ENCODE peak calls at places on chromosome 17, in four cellular contexts. P is tibial nerve; A is stimulated activated CD4-positive, alpha-beta T cell treated with anti-CD3 and anti-CD28 coated beads, TNF-alpha, amount 100 ng/mL, for 1 hour; O is activated gamma-delta T cell treated with Interleukin-2 at 50 U/mL for 16 hours. K is an unnamed sample.

GRCh38 chr17:59828478-59828760 is 64.3 kb downstream of the TUBD1 start:
- DNase-seq in P (no peak), A (no peak), O (no peak), K (peak)

GRCh38 chr17:43545383-43545632 is 832 bp downstream of the ETV4 start:
- DNase-seq in P (no peak), A (no peak), O (no peak), K (no peak)

GRCh38 chr17:64006361-64007088 is 8.4 kb downstream of the PRR29 start:
- DNase-seq in P (no peak), A (no peak), O (no peak), K (no peak)

GRCh38 chr17:5584971-5585794 is 874 bp upstream of the NLRP1 start:
- DNase-seq in P (no peak), A (no peak), O (no peak), K (peak)

GRCh38 chr17:29136998-29137730 is 43.0 kb downstream of the MYO18A start:
- DNase-seq in P (no peak), A (no peak), O (no peak), K (peak)

GRCh38 chr17:41333098-41333497 is 17.5 kb downstream of the KRT33A start:
- DNase-seq in P (no peak), A (no peak), O (no peak), K (no peak)

GRCh38 chr17:39740357-39741111 is 2.8 kb downstream of the GRB7 start:
- DNase-seq in P (no peak), A (no peak), O (no peak), K (no peak)

GRCh38 chr17:77394540-77395295 is 253.9 kb downstream of the SEC14L1 start:
- DNase-seq in P (no peak), A (no peak), O (no peak), K (no peak)

GRCh38 chr17:50925296-50925891 is 59.2 kb upstream of the TOB1 start:
- DNase-seq in P (no peak), A (no peak), O (no peak), K (no peak)

GRCh38 chr17:43817826-43818225 is 15.1 kb downstream of the MPP3 start:
- DNase-seq in P (no peak), A (no peak), O (no peak), K (no peak)

GRCh38 chr17:4043862-4044261 is 79.6 kb upstream of the ATP2A3 start:
- DNase-seq in P (no peak), A (peak), O (peak), K (no peak)

GRCh38 chr17:68953340-68953997 is 1.7 kb downstream of the ABCA8 start:
- DNase-seq in P (no peak), A (no peak), O (no peak), K (no peak)

GRCh38 chr17:10777131-10777805 is 26.6 kb downstream of the TMEM238L start:
- DNase-seq in P (no peak), A (no peak), O (no peak), K (no peak)

GRCh38 chr17:42795465-42795864 is 3.0 kb downstream of the COA3 start:
- DNase-seq in P (no peak), A (no peak), O (no peak), K (no peak)

GRCh38 chr17:58764373-58764772 is 8.7 kb downstream of the PPM1E start:
- DNase-seq in P (no peak), A (no peak), O (no peak), K (no peak)

GRCh38 chr17:77466140-77466539 is 325.4 kb downstream of the SEC14L1 start:
- DNase-seq in P (no peak), A (no peak), O (no peak), K (no peak)

GRCh38 chr17:62653831-62654829 is 26.7 kb downstream of the MRC2 start:
- DNase-seq in P (peak), A (no peak), O (no peak), K (no peak)

GRCh38 chr17:66675991-66676371 is 158.9 kb upstream of the CACNG5 start:
- DNase-seq in P (peak), A (no peak), O (no peak), K (no peak)

GRCh38 chr17:72390675-72391501 is 270.1 kb downstream of the SOX9 start:
- DNase-seq in P (no peak), A (no peak), O (no peak), K (peak)

GRCh38 chr17:48593126-48593829 is at the start of gene HOXB5:
- DNase-seq in P (no peak), A (no peak), O (no peak), K (no peak)

GRCh38 chr17:51091635-51092034 is 29.0 kb downstream of the SPAG9 start:
- DNase-seq in P (no peak), A (no peak), O (no peak), K (no peak)

GRCh38 chr17:81142301-81143199 is 22.8 kb upstream of the PVALEF start:
- DNase-seq in P (peak), A (peak), O (peak), K (peak)

GRCh38 chr17:7740481-7741001 is 23.0 kb downstream of the DNAH2 start:
- DNase-seq in P (no peak), A (no peak), O (no peak), K (no peak)

GRCh38 chr17:72376486-72377345 is 255.9 kb downstream of the SOX9 start:
- DNase-seq in P (no peak), A (no peak), O (no peak), K (no peak)

GRCh38 chr17:75476274-75476673 is 19.8 kb downstream of the TMEM94 start:
- DNase-seq in P (no peak), A (no peak), O (no peak), K (no peak)

GRCh38 chr17:45230787-45231480 is 9.2 kb downstream of the FMNL1 start:
- DNase-seq in P (no peak), A (no peak), O (no peak), K (no peak)

GRCh38 chr17:27630607-27631408 is at the start of gene LGALS9:
- DNase-seq in P (no peak), A (no peak), O (peak), K (no peak)

GRCh38 chr17:57919912-57920311 is 35.3 kb downstream of the CUEDC1 start:
- DNase-seq in P (no peak), A (no peak), O (no peak), K (no peak)

GRCh38 chr17:37056622-37057021 is 107.9 kb downstream of the AATF start:
- DNase-seq in P (no peak), A (no peak), O (no peak), K (no peak)

GRCh38 chr17:36833279-36833678 is 104.0 kb upstream of the LHX1 start:
- DNase-seq in P (no peak), A (no peak), O (no peak), K (no peak)

GRCh38 chr17:30095507-30096244 is 20.9 kb upstream of the NSRP1 start:
- DNase-seq in P (no peak), A (no peak), O (no peak), K (peak)

GRCh38 chr17:70848785-70849184 is 679.5 kb downstream of the KCNJ2 start:
- DNase-seq in P (no peak), A (no peak), O (no peak), K (no peak)

GRCh38 chr17:79837888-79838540 is 1.2 kb downstream of the CBX4 start:
- DNase-seq in P (no peak), A (no peak), O (peak), K (no peak)

GRCh38 chr17:62965149-62965648 is 836 bp upstream of the TANC2 start:
- DNase-seq in P (no peak), A (no peak), O (no peak), K (no peak)

GRCh38 chr17:33233855-33234228 is 59.3 kb downstream of the ASIC2 start:
- DNase-seq in P (no peak), A (no peak), O (no peak), K (no peak)

GRCh38 chr17:65283704-65284103 is 146.5 kb downstream of the RGS9 start:
- DNase-seq in P (no peak), A (no peak), O (no peak), K (no peak)